ENCODE peak calls at places on chromosome 17, in nine cellular contexts. J, I, D, X, A, L, Y, U and F are unnamed samples.

GRCh38 chr17:31216053-31216751 is 80.8 kb downstream of the OMG start:
- DNase-seq in X (peak; percentile 23), J (no peak), A (no peak), I (peak; percentile 92), Y (no peak), L (no peak), U (peak; percentile 12), D (no peak), F (no peak)

GRCh38 chr17:21214777-21215541 is 998 bp upstream of the TMEM11 start:
- DNase-seq in I (no peak), J (no peak), X (peak; percentile 28), L (peak; percentile 48), D (no peak), A (no peak), U (no peak), Y (no peak), F (no peak)

GRCh38 chr17:77863814-77864161 is 94.7 kb upstream of the TNRC6C start:
- DNase-seq in J (no peak), X (no peak), I (no peak), A (no peak), D (no peak), Y (peak; percentile 70), L (no peak), U (peak; percentile 24), F (no peak)

GRCh38 chr17:78759203-78759968 is 22.7 kb downstream of the CYTH1 start:
- DNase-seq in D (no peak), Y (peak; percentile 69), I (peak; percentile 43), A (peak; percentile 77), J (no peak), X (no peak), L (peak; percentile 60), U (no peak), F (no peak)

GRCh38 chr17:78360371-78361226 is 722 bp upstream of the SOCS3 start:
- DNase-seq in U (peak; percentile 80), A (peak; percentile 96), D (peak; percentile 98), Y (peak; percentile 94), X (peak; percentile 99), J (peak; percentile 80), L (peak; percentile 96), I (peak; percentile 80), F (no peak)

GRCh38 chr17:55386931-55387330 is 34.7 kb downstream of the MMD start:
- DNase-seq in Y (no peak), L (no peak), X (no peak), U (no peak), J (no peak), A (no peak), I (no peak), D (no peak), F (no peak)

GRCh38 chr17:61369751-61370150 is 29.9 kb upstream of the TBX2 start:
- DNase-seq in D (no peak), J (no peak), I (no peak), A (no peak), X (no peak), L (no peak), U (no peak), Y (no peak), F (no peak)

GRCh38 chr17:80605326-80606066 is 60.9 kb downstream of the RPTOR start:
- DNase-seq in Y (no peak), L (no peak), X (peak; percentile 40), A (no peak), J (no peak), D (no peak), U (peak; percentile 50), I (peak; percentile 44), F (no peak)

GRCh38 chr17:17156511-17156910 is 49.6 kb downstream of the PLD6 start:
- DNase-seq in L (no peak), J (no peak), I (peak; percentile 64), A (no peak), D (no peak), X (no peak), Y (no peak), U (no peak), F (no peak)

GRCh38 chr17:2011421-2012371 is 13.4 kb downstream of the RTN4RL1 start:
- DNase-seq in X (no peak), U (no peak), D (no peak), L (no peak), Y (no peak), A (peak; percentile 64), I (no peak), J (no peak), F (no peak)

GRCh38 chr17:36144014-36144413 is 32.4 kb downstream of the TBC1D3B start:
- DNase-seq in D (peak; percentile 75), J (no peak), I (no peak), A (no peak), Y (no peak), X (no peak), U (no peak), L (no peak), F (no peak)

GRCh38 chr17:50649042-50649908 is 14.6 kb downstream of the ABCC3 start:
- DNase-seq in D (no peak), U (no peak), I (peak; percentile 64), A (no peak), J (no peak), Y (no peak), X (no peak), L (no peak), F (no peak)

GRCh38 chr17:57930239-57930638 is 25.0 kb downstream of the CUEDC1 start:
- DNase-seq in D (no peak), A (no peak), J (no peak), Y (no peak), L (no peak), U (no peak), I (no peak), X (no peak), F (no peak)

DNA sequence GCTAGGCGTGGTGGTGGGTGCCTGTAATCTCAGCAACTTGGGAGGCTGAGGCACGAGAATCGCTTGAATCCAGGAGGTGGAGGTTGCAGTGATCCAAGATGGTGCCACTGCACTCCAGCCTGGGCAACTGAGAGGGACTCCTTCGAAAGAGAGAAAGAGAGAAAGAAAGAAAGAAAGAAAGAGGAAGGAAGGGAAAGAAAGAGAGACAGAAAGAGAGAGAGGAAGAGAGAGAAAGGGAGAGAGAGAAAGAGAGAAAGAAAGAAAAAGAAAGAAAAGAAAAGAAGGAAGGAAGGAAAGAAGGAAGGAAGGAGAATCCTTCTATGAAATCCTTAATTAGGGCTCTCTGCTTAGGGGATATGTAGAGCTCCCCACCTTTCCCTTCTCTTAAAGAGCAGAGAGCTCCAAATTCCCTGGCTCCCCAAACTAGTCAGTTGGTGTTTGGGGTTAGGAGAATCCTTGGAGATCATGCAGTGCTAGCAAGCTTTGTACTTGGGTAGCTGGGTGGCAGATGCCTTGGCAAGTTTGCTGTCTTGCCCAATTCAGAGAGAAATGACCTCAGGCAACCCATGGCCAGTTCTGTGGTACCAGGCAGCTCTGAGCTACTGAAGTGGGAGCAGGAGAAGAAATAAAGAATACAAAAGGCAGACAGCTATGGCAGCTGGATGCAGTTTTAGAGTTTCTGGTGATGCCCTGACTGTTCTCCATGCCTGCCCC is 8.9 kb upstream of the HOXB13 start:
- DNase-seq in J (no peak), I (no peak), A (no peak), Y (no peak), L (no peak), U (no peak), X (no peak), D (no peak), F (no peak)
- H3K9me3 ChIP-seq in J (no peaks in the 10 kb centered on the region), I (peaks cover 9% of the 10 kb centered on the region), A (no peaks in the 10 kb centered on the region), Y (no peaks in the 10 kb centered on the region), L (no peaks in the 10 kb centered on the region), U (no peaks in the 10 kb centered on the region), X (no peaks in the 10 kb centered on the region), D (no peaks in the 10 kb centered on the region), F (no peaks in the 10 kb centered on the region)

GRCh38 chr17:18363021-18363941 is at the start of gene SHMT1:
- DNase-seq in J (peak; percentile 93), X (peak; percentile 97), I (peak; percentile 77), Y (peak; percentile 93), A (peak; percentile 95), L (peak; percentile 93), D (peak; percentile 98), U (peak; percentile 90), F (no peak)
- TF ChIP-seq POLR2A in J (peak; percentile 64), X (peak; percentile 74), I (no peak), Y (peak; percentile 58), A (peak; percentile 73), L (no peak), D (no peak), U (peak; percentile 87), F (peak; percentile 47)

GRCh38 chr17:74569001-74569391 is 1.7 kb upstream of the CD300H start:
- DNase-seq in Y (no peak), U (no peak), X (no peak), A (no peak), D (no peak), I (no peak), L (no peak), J (no peak), F (no peak)

GRCh38 chr17:74568116-74568873 is 986 bp upstream of the CD300H start:
- DNase-seq in Y (no peak), A (no peak), U (no peak), J (no peak), D (no peak), I (no peak), X (no peak), L (no peak), F (no peak)

GRCh38 chr17:74566132-74566753 is 1.1 kb downstream of the CD300H start:
- DNase-seq in Y (peak; percentile 43), I (no peak), L (no peak), J (no peak), D (no peak), U (peak; percentile 18), X (peak; percentile 51), A (peak; percentile 18), F (no peak)

GRCh38 chr17:74569392-74570003 is 2.2 kb upstream of the CD300H start:
- DNase-seq in U (no peak), A (peak; percentile 15), Y (peak; percentile 47), I (peak; percentile 58), J (no peak), L (no peak), X (peak; percentile 71), D (no peak), F (no peak)

GRCh38 chr17:74567397-74567796 is at the start of gene CD300H:
- DNase-seq in D (no peak), A (no peak), X (no peak), J (no peak), I (no peak), U (no peak), L (no peak), Y (no peak), F (no peak)
- H3K9me3 ChIP-seq in D (no peaks in the 10 kb centered on the region), A (no peaks in the 10 kb centered on the region), X (no peaks in the 10 kb centered on the region), J (no peaks in the 10 kb centered on the region), I (peaks cover 37% of the 10 kb centered on the region), U (no peaks in the 10 kb centered on the region), L (no peaks in the 10 kb centered on the region), Y (peaks cover 4% of the 10 kb centered on the region), F (no peaks in the 10 kb centered on the region)

DNA sequence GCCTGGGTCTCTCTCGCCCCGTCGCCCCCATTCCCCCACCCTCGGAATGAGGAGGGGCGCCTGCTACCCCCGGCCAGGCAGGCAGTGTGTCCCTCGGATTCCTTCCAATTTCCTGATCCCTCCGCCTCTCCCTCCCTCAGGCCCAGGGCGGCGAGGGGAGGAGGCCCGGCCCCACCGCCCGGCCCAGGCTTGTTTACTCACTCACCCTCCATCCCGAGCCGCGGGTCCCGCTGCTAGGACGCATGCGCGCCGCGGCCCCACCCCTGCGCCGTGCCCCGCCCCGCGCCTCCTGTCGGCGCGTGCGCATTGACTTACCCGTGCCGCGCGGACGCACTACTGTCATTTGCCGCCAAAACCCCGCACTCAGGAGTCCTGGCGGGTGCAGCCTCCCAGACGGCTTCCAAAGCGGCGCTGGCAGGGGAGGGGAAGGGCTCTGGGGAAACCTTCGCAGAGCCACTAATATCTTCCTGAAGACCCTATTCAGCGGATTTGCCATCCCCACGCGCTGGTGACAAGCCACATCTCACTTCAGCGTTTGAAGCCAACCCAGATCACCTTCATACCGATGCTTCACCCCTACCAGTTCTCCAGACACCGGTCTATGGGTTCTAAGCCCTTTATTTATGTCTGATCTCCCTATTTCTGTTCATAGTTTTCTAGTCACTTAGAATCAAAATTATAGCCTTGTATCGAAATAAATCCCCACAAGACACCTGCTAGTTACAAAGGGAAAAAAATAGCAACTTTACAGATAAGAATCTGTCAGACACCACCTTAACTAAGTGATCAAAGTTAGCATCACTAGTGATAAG is at the start of gene EZH1:
- DNase-seq in L (peak; percentile 93), J (peak; percentile 74), X (peak; percentile 100), I (peak; percentile 86), A (peak; percentile 91), Y (peak; percentile 91), D (peak; percentile 96), U (peak; percentile 91), F (no peak)
- TF ChIP-seq POLR2A in L (peak; percentile 63), J (peak; percentile 79), X (peak; percentile 63), I (peak; percentile 60), A (peak; percentile 85), Y (peak; percentile 83), D (peak; percentile 55), U (peak; percentile 64), F (peak; percentile 88)